ENCODE peak calls at places on chromosomes 3 and 15, in nine cellular contexts. E, I, X, Q, V, J, G, H and P are unnamed samples.

GRCh38 chr3:120683671-120684301 is 1.7 kb upstream of the HGD start:
- DNase-seq in X (no peak), Q (no peak), H (no peak), G (no peak), I (no peak), V (no peak), E (no peak), J (no peak), P (no peak)

GRCh38 chr15:39594764-39595620 is 14.1 kb downstream of the THBS1 start:
- DNase-seq in V (no peak), E (no peak), Q (no peak), J (no peak), H (no peak), X (no peak), G (no peak), I (no peak), P (no peak)

GRCh38 chr3:193563429-193563828 is 8.7 kb upstream of the ATP13A4 start:
- DNase-seq in Q (no peak), I (no peak), E (no peak), J (no peak), X (no peak), H (no peak), V (no peak), G (no peak), P (no peak)

GRCh38 chr3:70726966-70727365 is 414.5 kb upstream of the MDFIC2 start:
- DNase-seq in G (no peak), H (no peak), J (no peak), V (no peak), Q (no peak), E (no peak), I (no peak), X (no peak), P (no peak)

GRCh38 chr3:58059349-58060321 is 51.4 kb downstream of the FLNB start:
- DNase-seq in I (no peak), G (no peak), X (no peak), E (peak), V (no peak), Q (peak), H (no peak), J (peak), P (no peak)

GRCh38 chr3:187382609-187383151 is 14.5 kb downstream of the RTP4 start:
- DNase-seq in X (no peak), Q (no peak), E (no peak), I (no peak), V (no peak), J (no peak), G (no peak), H (no peak), P (no peak)

GRCh38 chr3:185316740-185317407 is 46.1 kb upstream of the MAP3K13 start:
- DNase-seq in J (no peak), I (no peak), G (no peak), V (no peak), Q (no peak), H (no peak), E (no peak), X (peak), P (no peak)

GRCh38 chr3:195106418-195106906 is 164.5 kb downstream of the XXYLT1 start:
- DNase-seq in E (peak), G (no peak), I (peak), H (peak), J (peak), V (no peak), Q (peak), X (peak), P (peak)

GRCh38 chr15:32030795-32031194 is 480 bp downstream of the CHRNA7 start:
- DNase-seq in V (no peak), G (no peak), I (no peak), H (peak), X (no peak), Q (no peak), J (no peak), E (no peak), P (no peak)

GRCh38 chr15:64151727-64152506 is at the start of gene SNX22:
- DNase-seq in J (no peak), X (no peak), Q (peak), H (peak), E (peak), V (no peak), G (no peak), I (peak), P (no peak)

GRCh38 chr3:162765524-162765923 is 1268.9 kb downstream of the OTOL1 start:
- DNase-seq in I (no peak), V (no peak), G (no peak), E (no peak), Q (no peak), H (no peak), J (no peak), X (no peak), P (no peak)

GRCh38 chr15:22811640-22812039 is 25.2 kb downstream of the NIPA1 start:
- DNase-seq in X (peak), H (peak), G (no peak), E (peak), I (no peak), J (no peak), V (no peak), Q (peak), P (peak)

GRCh38 chr3:353191-353739 is 156.7 kb downstream of the CHL1 start:
- DNase-seq in G (no peak), E (no peak), H (no peak), V (no peak), X (no peak), J (no peak), Q (no peak), I (no peak), P (no peak)

GRCh38 chr3:120673116-120673515 is 8.9 kb downstream of the HGD start:
- DNase-seq in J (no peak), I (no peak), G (no peak), H (no peak), Q (peak), X (no peak), V (no peak), E (no peak), P (no peak)

GRCh38 chr3:132276228-132276906 is 40.8 kb upstream of the ACP3 start:
- DNase-seq in X (no peak), Q (no peak), G (no peak), E (no peak), H (no peak), J (no peak), V (no peak), I (no peak), P (no peak)

GRCh38 chr3:122415104-122415744 is 638 bp downstream of the WDR5B start:
- DNase-seq in H (peak), V (no peak), J (peak), I (no peak), Q (peak), E (peak), X (peak), G (no peak), P (peak)

GRCh38 chr15:55389276-55389631 is 18.9 kb downstream of the CCPG1 start:
- DNase-seq in V (peak), Q (no peak), G (no peak), E (no peak), I (no peak), H (no peak), J (no peak), X (no peak), P (no peak)

GRCh38 chr3:166630190-166630589 is 749.9 kb downstream of the ZBBX start:
- DNase-seq in G (no peak), H (no peak), X (no peak), E (no peak), J (no peak), V (no peak), Q (no peak), I (no peak), P (no peak)

GRCh38 chr15:78107471-78107870 is 15.1 kb downstream of the SH2D7 start:
- DNase-seq in E (peak), G (no peak), J (peak), X (no peak), Q (no peak), V (no peak), I (no peak), H (no peak), P (no peak)

GRCh38 chr3:169147246-169148008 is 516.1 kb downstream of the MECOM start:
- DNase-seq in G (peak), E (peak), H (peak), I (peak), X (no peak), Q (peak), J (peak), V (no peak), P (peak)

GRCh38 chr3:60053518-60054265 is 1003.9 kb upstream of the CFAP20DC start:
- DNase-seq in Q (no peak), E (no peak), H (no peak), X (no peak), G (no peak), J (no peak), V (no peak), I (no peak), P (no peak)

GRCh38 chr3:194364652-194365434 is 4.7 kb downstream of the LRRC15 start:
- DNase-seq in J (no peak), E (peak), V (no peak), Q (no peak), G (no peak), X (no peak), H (no peak), I (peak), P (no peak)

GRCh38 chr3:138051946-138052802 is 42.2 kb downstream of the CLDN18 start:
- DNase-seq in I (no peak), H (peak), J (no peak), V (peak), G (no peak), E (no peak), X (peak), Q (peak), P (no peak)

GRCh38 chr15:28098766-28099554 is at the start of gene OCA2:
- DNase-seq in V (no peak), X (peak), E (peak), G (no peak), H (peak), Q (peak), J (peak), I (peak), P (no peak)

GRCh38 chr15:84929795-84930371 is 45.4 kb downstream of the SLC28A1 start:
- DNase-seq in G (no peak), H (no peak), J (no peak), Q (peak), X (peak), I (no peak), E (peak), V (no peak), P (peak)

GRCh38 chr3:12461097-12461649 is 23.1 kb upstream of the TSEN2 start:
- DNase-seq in E (no peak), Q (no peak), X (no peak), G (no peak), I (no peak), V (no peak), J (no peak), H (no peak), P (no peak)

GRCh38 chr3:188234172-188234571 is 80.2 kb downstream of the LPP start:
- DNase-seq in Q (no peak), J (no peak), X (no peak), H (no peak), I (no peak), E (no peak), G (no peak), V (no peak), P (no peak)

GRCh38 chr15:55586808-55587207 is 1.3 kb downstream of the PYGO1 start:
- DNase-seq in G (no peak), J (no peak), Q (no peak), H (no peak), I (no peak), E (no peak), X (no peak), V (no peak), P (no peak)

GRCh38 chr15:36472672-36473071 is 106.8 kb upstream of the CDIN1 start:
- DNase-seq in E (no peak), X (no peak), J (no peak), Q (no peak), H (no peak), G (no peak), I (no peak), V (no peak), P (no peak)

GRCh38 chr3:4589475-4590111 is 96.4 kb downstream of the ITPR1 start:
- DNase-seq in G (no peak), I (no peak), V (no peak), H (no peak), Q (no peak), J (no peak), X (peak), E (no peak), P (no peak)

GRCh38 chr3:64462203-64463120 is 225.3 kb downstream of the ADAMTS9 start:
- DNase-seq in J (no peak), G (no peak), E (no peak), V (no peak), X (no peak), I (no peak), Q (no peak), H (no peak), P (no peak)

GRCh38 chr15:65211157-65211982 is at the start of gene CILP:
- DNase-seq in J (peak), I (no peak), H (no peak), G (no peak), V (no peak), E (no peak), Q (no peak), X (no peak), P (no peak)

GRCh38 chr15:65213241-65213640 is 2.0 kb upstream of the CILP start:
- DNase-seq in H (no peak), Q (no peak), J (peak), V (no peak), E (no peak), I (no peak), G (no peak), X (no peak), P (no peak)

GRCh38 chr15:65209701-65210643 is 1.3 kb downstream of the CILP start:
- DNase-seq in I (no peak), G (no peak), Q (no peak), X (no peak), H (no peak), J (peak), E (no peak), V (no peak), P (no peak)

GRCh38 chr15:65214010-65214409 is 2.7 kb upstream of the CILP start:
- DNase-seq in I (no peak), H (no peak), Q (no peak), J (no peak), V (no peak), X (no peak), G (no peak), E (no peak), P (no peak)

DNA sequence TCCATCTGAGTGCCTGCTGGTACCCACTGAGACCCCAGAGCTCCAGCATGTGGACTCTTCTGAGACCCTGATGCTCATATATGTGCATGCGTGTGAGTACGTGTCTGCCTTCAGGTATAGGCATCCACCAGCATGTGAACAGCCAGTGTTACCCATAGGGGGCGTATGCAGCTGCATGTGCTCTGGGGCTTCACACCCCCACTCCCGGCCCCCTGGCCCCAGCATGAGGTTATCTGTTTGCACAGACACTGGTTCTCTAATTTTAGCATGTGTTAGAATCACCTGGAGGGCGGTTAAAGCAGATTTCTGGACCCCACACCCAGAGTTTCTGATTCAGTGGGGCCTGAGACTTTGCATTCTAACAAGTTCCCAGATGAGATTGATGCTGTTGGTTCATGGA is 824 bp upstream of the CILP start:
- DNase-seq in J (peak), I (no peak), X (peak), E (no peak), H (peak), V (no peak), Q (no peak), G (no peak), P (no peak)
- TF ChIP-seq CTCF in J (no peak), I (peak), X (peak), E (peak), H (peak), V (peak), Q (no peak), G (peak), P (no peak)

GRCh38 chr3:50121416-50122032 is 32.8 kb downstream of the RBM5 start:
- DNase-seq in H (peak), I (no peak), J (peak), X (peak), Q (peak), V (peak), G (peak), E (peak), P (peak)

GRCh38 chr3:50118237-50118636 is 29.5 kb downstream of the RBM5 start:
- DNase-seq in X (no peak), H (no peak), V (no peak), J (no peak), Q (no peak), E (no peak), G (no peak), I (no peak), P (no peak)

GRCh38 chr3:50119786-50120185 is 31.1 kb downstream of the RBM5 start:
- DNase-seq in Q (no peak), V (no peak), I (no peak), X (no peak), G (no peak), H (no peak), J (no peak), E (no peak), P (no peak)

GRCh38 chr3:50122071-50122470 is 33.1 kb upstream of the SEMA3F start:
- DNase-seq in H (no peak), V (no peak), E (no peak), J (peak), Q (no peak), X (no peak), G (no peak), I (no peak), P (no peak)

GRCh38 chr3:50120364-50121095 is 31.8 kb downstream of the RBM5 start:
- DNase-seq in G (no peak), J (no peak), X (no peak), Q (no peak), I (no peak), E (no peak), H (no peak), V (no peak), P (no peak)
- TF ChIP-seq POLR2AphosphoS5 in G (peak), J (no peak), X (peak), Q (no peak), I (no peak), E (no peak), H (no peak), V (peak), P (no peak)

GRCh38 chr3:119600732-119601131 is 3.0 kb downstream of the PLA1A start:
- DNase-seq in X (peak), G (no peak), I (peak), H (peak), E (no peak), Q (no peak), J (no peak), V (peak), P (no peak)
- TF ChIP-seq CTCF in X (no peak), G (peak), I (peak), H (peak), E (no peak), Q (no peak), J (no peak), V (peak), P (no peak)

DNA sequence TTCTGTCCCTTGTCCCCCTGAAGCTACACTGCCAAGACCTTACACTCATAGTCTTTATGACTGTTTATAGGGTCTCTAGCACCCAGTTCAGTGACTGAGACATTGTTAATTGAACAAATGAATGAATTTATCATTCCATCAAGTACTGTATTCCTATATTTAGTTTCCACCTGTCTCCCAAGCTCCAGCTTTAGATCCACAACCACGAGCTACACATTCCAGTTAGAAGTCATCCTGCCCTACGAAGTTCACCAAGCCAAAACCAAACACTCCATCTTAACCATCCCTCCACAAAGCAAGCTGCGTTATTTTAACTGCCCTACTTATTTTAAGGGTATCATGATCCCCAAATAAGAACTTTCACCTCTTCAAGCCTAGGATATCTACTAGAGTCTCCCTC is 31.3 kb downstream of the TNIK start:
- DNase-seq in E (no peak), I (no peak), X (no peak), J (no peak), V (no peak), Q (no peak), H (no peak), G (no peak), P (no peak)
- TF ChIP-seq POLR2AphosphoS5 in E (no peak), I (no peak), X (no peak), J (no peak), V (no peak), Q (no peak), H (no peak), G (no peak), P (no peak)

GRCh38 chr3:197599089-197599765 is 43.5 kb upstream of the BDH1 start:
- DNase-seq in E (peak), I (peak), J (peak), V (peak), Q (peak), X (peak), G (peak), H (peak), P (peak)
- TF ChIP-seq CTCF in E (peak), I (peak), J (peak), V (peak), Q (peak), X (peak), G (peak), H (peak), P (peak)